ENCODE peak calls at places on chromosomes 13 and 19, in six cellular contexts. Q, T, Z, L, E and J are unnamed samples.

GRCh38 chr13:39531646-39532045 is 71.3 kb downstream of the LHFPL6 start:
- DNase-seq in T (no peak), Z (no peak), L (no peak), Q (no peak), E (no peak), J (no peak)

GRCh38 chr13:102589291-102589822 is 7.4 kb upstream of the TPP2 start:
- DNase-seq in Q (no peak), T (no peak), E (no peak), L (no peak), Z (no peak), J (no peak)

GRCh38 chr13:110305949-110306339 is 1.0 kb downstream of the COL4A1 start:
- DNase-seq in L (no peak), Q (no peak), E (no peak), Z (no peak), T (no peak), J (no peak)

GRCh38 chr19:590396-590745 is 690 bp downstream of the HCN2 start:
- DNase-seq in T (peak; percentile 23), L (peak; percentile 59), E (no peak), Z (no peak), Q (no peak), J (no peak)

GRCh38 chr13:97946951-97947588 is 6.4 kb upstream of the IPO5 start:
- DNase-seq in L (no peak), Z (no peak), T (no peak), E (peak; percentile 34), Q (no peak), J (no peak)

GRCh38 chr13:113243847-113244246 is 34.4 kb downstream of the CUL4A start:
- DNase-seq in Z (no peak), T (no peak), L (no peak), Q (no peak), E (no peak), J (no peak)

GRCh38 chr19:17703823-17704463 is 15.3 kb upstream of the MAP1S start:
- DNase-seq in Z (peak; percentile 31), Q (peak; percentile 64), T (peak; percentile 58), L (no peak), E (no peak), J (peak; percentile 89)

GRCh38 chr19:55647732-55648656 is at the start of gene CCDC106:
- DNase-seq in L (peak; percentile 82), Q (peak; percentile 74), Z (peak; percentile 69), T (peak; percentile 66), E (peak; percentile 77), J (peak; percentile 90)

GRCh38 chr13:97004096-97004876 is 10.0 kb upstream of the OXGR1 start:
- DNase-seq in T (no peak), L (no peak), Z (no peak), E (no peak), Q (no peak), J (no peak)

GRCh38 chr13:87497426-87497825 is 173.7 kb upstream of the SLITRK5 start:
- DNase-seq in E (no peak), Q (no peak), T (no peak), L (no peak), Z (no peak), J (no peak)

GRCh38 chr13:111177081-111177711 is 62.1 kb downstream of the ARHGEF7 start:
- DNase-seq in E (no peak), Q (no peak), T (peak; percentile 57), L (peak; percentile 77), Z (peak; percentile 40), J (peak; percentile 88)

GRCh38 chr13:42574011-42574410 is at the start of gene TNFSF11:
- DNase-seq in Q (no peak), L (no peak), T (peak; percentile 34), Z (no peak), E (no peak), J (no peak)

GRCh38 chr13:90237852-90238251 is 1109.6 kb upstream of the MIR17HG start:
- DNase-seq in L (no peak), Q (no peak), Z (no peak), E (no peak), T (no peak), J (no peak)

GRCh38 chr13:76730220-76730619 is 156.0 kb downstream of the KCTD12 start:
- DNase-seq in Q (no peak), E (no peak), L (no peak), Z (no peak), T (no peak), J (no peak)

GRCh38 chr19:46824887-46825730 is 25.5 kb downstream of the AP2S1 start:
- DNase-seq in E (no peak), Q (no peak), Z (no peak), L (no peak), T (no peak), J (peak; percentile 75)

GRCh38 chr13:25241007-25241406 is 46.3 kb downstream of the MTMR6 start:
- DNase-seq in T (no peak), Q (no peak), Z (no peak), E (no peak), L (no peak), J (no peak)

GRCh38 chr13:44388427-44388826 is 14.8 kb downstream of the SERP2 start:
- DNase-seq in E (no peak), T (no peak), L (no peak), Q (no peak), Z (no peak), J (no peak)

GRCh38 chr13:95950103-95950502 is 103.1 kb downstream of the UGGT2 start:
- DNase-seq in E (no peak), Q (no peak), L (no peak), T (no peak), Z (no peak), J (no peak)

GRCh38 chr19:13195678-13196077 is 45.5 kb downstream of the IER2 start:
- DNase-seq in L (no peak), Z (peak; percentile 87), T (peak; percentile 75), Q (peak; percentile 84), E (no peak), J (peak; percentile 85)

GRCh38 chr13:31166591-31166990 is 4.9 kb upstream of the HSPH1 start:
- DNase-seq in E (no peak), L (no peak), Z (no peak), T (no peak), Q (no peak), J (no peak)

DNA sequence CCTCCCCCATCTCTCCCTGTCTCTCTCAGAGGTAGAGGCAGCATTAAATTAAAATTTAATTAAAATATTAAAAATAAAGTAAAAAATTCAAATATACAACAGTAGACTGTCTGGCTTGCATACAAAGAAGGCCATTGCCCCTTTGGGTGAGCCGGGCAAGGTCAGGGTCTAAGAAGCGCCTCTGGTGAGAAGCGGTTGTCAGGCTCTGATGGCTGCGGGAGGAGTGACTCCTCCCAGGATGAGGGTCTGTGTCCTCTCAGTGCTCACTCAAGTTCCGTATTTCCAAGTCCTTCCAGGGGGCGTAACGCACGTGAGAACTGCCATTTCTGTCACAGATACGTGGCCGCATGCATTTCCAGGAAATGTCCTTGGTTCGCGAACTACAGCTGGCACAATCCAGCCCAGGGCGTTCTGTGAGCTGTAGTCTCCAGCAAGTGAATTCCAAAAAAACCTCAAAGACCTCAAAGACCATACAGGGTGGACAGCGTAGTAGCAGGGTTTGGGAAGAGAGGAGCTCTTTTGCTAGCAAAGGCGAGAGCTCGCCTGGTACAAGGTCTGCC is 697 bp upstream of the ZNF181 start:
- DNase-seq in L (peak; percentile 60), Z (no peak), E (no peak), T (no peak), Q (no peak), J (peak; percentile 83)
- TF ChIP-seq POLR2A in L (peak; percentile 16), Z (peak; percentile 85), E (peak; percentile 88), T (no peak), Q (peak; percentile 55), J (peak; percentile 61)

GRCh38 chr13:41418027-41418426 is 39.3 kb upstream of the RGCC start:
- DNase-seq in E (no peak), Z (no peak), Q (no peak), L (no peak), T (no peak), J (no peak)

GRCh38 chr13:41416276-41416675 is 41.1 kb upstream of the RGCC start:
- DNase-seq in E (no peak), L (no peak), Q (no peak), Z (no peak), T (no peak), J (no peak)

GRCh38 chr13:41413907-41414306 is 43.4 kb upstream of the RGCC start:
- DNase-seq in E (no peak), Q (no peak), L (no peak), T (no peak), Z (no peak), J (no peak)

GRCh38 chr13:41420146-41420545 is 37.2 kb upstream of the RGCC start:
- DNase-seq in E (no peak), L (no peak), Q (no peak), T (no peak), Z (no peak), J (no peak)

DNA sequence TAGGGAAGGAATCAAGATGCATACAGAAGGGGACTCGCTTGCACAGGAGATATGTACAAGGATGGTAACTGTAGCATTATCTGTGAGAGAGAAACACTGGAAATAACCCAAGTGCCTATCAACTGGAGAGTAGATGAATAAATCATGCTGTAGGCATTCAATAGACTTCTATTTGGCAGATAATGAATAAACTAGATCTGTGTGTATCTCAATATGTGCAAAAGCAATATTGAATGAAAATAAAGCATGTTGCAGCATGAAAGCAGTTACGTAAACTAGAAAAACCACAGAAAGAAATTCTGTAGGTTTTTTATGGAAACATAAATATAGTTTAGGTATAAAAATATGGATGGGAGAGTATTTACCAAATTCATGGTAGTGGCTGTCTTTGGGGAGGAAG is 38.6 kb upstream of the RGCC start:
- DNase-seq in L (no peak), Q (no peak), E (no peak), T (no peak), Z (no peak), J (no peak)
- H3K4me1 ChIP-seq in L (no peaks in the 10 kb centered on the region), Q (no peaks in the 10 kb centered on the region), E (no peaks in the 10 kb centered on the region), T (no peaks in the 10 kb centered on the region), Z (peaks cover 4% of the 10 kb centered on the region), J (no peaks in the 10 kb centered on the region)

GRCh38 chr13:100852146-100852545 is 177.6 kb upstream of the TMTC4 start:
- DNase-seq in Z (no peak), Q (no peak), T (no peak), L (no peak), E (no peak), J (no peak)

GRCh38 chr13:100848304-100848703 is 173.7 kb upstream of the TMTC4 start:
- DNase-seq in L (no peak), T (no peak), E (no peak), Z (no peak), Q (no peak), J (no peak)

GRCh38 chr13:100859861-100860260 is 185.3 kb upstream of the TMTC4 start:
- DNase-seq in L (no peak), Z (no peak), T (no peak), Q (no peak), E (no peak), J (no peak)

GRCh38 chr13:100855151-100855550 is 180.6 kb upstream of the TMTC4 start:
- DNase-seq in T (no peak), E (no peak), Z (no peak), Q (no peak), L (no peak), J (no peak)

GRCh38 chr13:100854091-100854490 is 179.5 kb upstream of the TMTC4 start:
- DNase-seq in Q (no peak), E (no peak), T (no peak), Z (no peak), L (no peak), J (no peak)
- TF ChIP-seq POLR2A in Q (no peak), E (no peak), T (no peak), Z (no peak), L (no peak), J (no peak)

DNA sequence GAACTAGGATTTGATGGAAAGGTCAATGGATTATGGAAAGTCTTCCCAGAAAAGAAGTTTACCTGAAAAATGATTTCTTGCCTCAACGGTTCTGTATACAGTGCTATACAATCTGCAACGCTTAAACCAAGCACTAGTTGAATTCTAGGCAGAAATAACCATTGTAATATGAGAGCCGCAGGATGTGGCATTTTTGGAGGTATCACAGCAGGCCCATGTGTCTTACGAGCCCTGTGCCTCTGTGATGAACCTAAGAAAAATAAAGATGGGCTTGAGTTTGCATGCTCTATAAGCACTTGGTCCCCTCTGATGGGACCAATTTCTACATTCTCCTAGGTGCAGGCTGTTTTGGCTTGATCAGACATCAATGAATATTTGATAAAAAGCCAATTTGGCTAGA is 78.7 kb upstream of the RFC3 start:
- DNase-seq in L (no peak), Z (no peak), T (no peak), Q (no peak), E (no peak), J (no peak)
- H3K4me1 ChIP-seq in L (peaks cover 8% of the 10 kb centered on the region), Z (peaks cover 5% of the 10 kb centered on the region), T (no peaks in the 10 kb centered on the region), Q (no peaks in the 10 kb centered on the region), E (no peaks in the 10 kb centered on the region), J (no peaks in the 10 kb centered on the region)